ENCODE peak calls at places on chromosome 12, in four cellular contexts. L, G, V and M are unnamed samples.

GRCh38 chr12:4118601-4119156 is 154.9 kb upstream of the CCND2 start:
- DNase-seq in L (no peak), V (no peak), G (no peak), M (no peak)

GRCh38 chr12:26276709-26277108 is 81.3 kb downstream of the SSPN start:
- DNase-seq in L (no peak), G (no peak), V (no peak), M (no peak)

GRCh38 chr12:80636832-80637231 is 70.6 kb upstream of the MYF6 start:
- DNase-seq in G (no peak), L (no peak), V (peak), M (no peak)

GRCh38 chr12:121793501-121793835 is at the start of gene RHOF:
- DNase-seq in G (no peak), L (peak), V (no peak), M (no peak)

GRCh38 chr12:96902076-96902475 is 5.0 kb upstream of the NEDD1 start:
- DNase-seq in G (no peak), V (no peak), L (no peak), M (no peak)

GRCh38 chr12:124680863-124681778 is 113.7 kb upstream of the NCOR2 start:
- DNase-seq in G (no peak), L (no peak), V (peak), M (no peak)

GRCh38 chr12:67921286-67921685 is 68.0 kb upstream of the IFNG-AS1 start:
- DNase-seq in V (no peak), G (no peak), L (no peak), M (no peak)

GRCh38 chr12:66662729-66663128 is 16.1 kb downstream of the GRIP1 start:
- DNase-seq in V (peak), L (no peak), G (no peak), M (no peak)

GRCh38 chr12:15227004-15227679 is 5.9 kb upstream of the RERG start:
- DNase-seq in V (peak), L (peak), G (no peak), M (no peak)

GRCh38 chr12:52266514-52266913 is 7.9 kb upstream of the KRT86 start:
- DNase-seq in G (no peak), L (no peak), V (no peak), M (no peak)

GRCh38 chr12:6337958-6338406 is 3.9 kb downstream of the TNFRSF1A start:
- DNase-seq in V (peak), G (no peak), L (no peak), M (no peak)

GRCh38 chr12:121456551-121456950 is 56.6 kb downstream of the RNF34 start:
- DNase-seq in G (no peak), V (no peak), L (no peak), M (no peak)

GRCh38 chr12:101891462-101891971 is 14.1 kb downstream of the DRAM1 start:
- DNase-seq in G (no peak), V (peak), L (peak), M (peak)

GRCh38 chr12:46908236-46908935 is 82.6 kb upstream of the SLC38A4 start:
- DNase-seq in G (no peak), L (peak), V (no peak), M (no peak)

GRCh38 chr12:56358836-56359532 is 923 bp downstream of the STAT2 start:
- DNase-seq in L (peak), G (peak), V (peak), M (peak)

GRCh38 chr12:27237790-27238771 is 6.0 kb upstream of the STK38L start:
- DNase-seq in L (no peak), V (no peak), G (no peak), M (no peak)

GRCh38 chr12:30320561-30320960 is 375.1 kb downstream of the IPO8 start:
- DNase-seq in G (no peak), V (no peak), L (no peak), M (no peak)

GRCh38 chr12:27957366-27957765 is 15.2 kb downstream of the PTHLH start:
- DNase-seq in G (no peak), L (no peak), V (no peak), M (no peak)

GRCh38 chr12:3629082-3629830 is 123.7 kb downstream of the CRACR2A start:
- DNase-seq in G (no peak), L (no peak), V (no peak), M (no peak)

GRCh38 chr12:46677749-46678148 is 148.0 kb downstream of the SLC38A4 start:
- DNase-seq in L (no peak), G (no peak), V (peak), M (no peak)

GRCh38 chr12:105196090-105196489 is 39.9 kb downstream of the APPL2 start:
- DNase-seq in V (no peak), L (no peak), G (no peak), M (no peak)

GRCh38 chr12:116937640-116938039 is 26.9 kb downstream of the FBXW8 start:
- DNase-seq in L (no peak), V (no peak), G (no peak), M (no peak)

GRCh38 chr12:5889381-5890047 is 55.5 kb downstream of the ANO2 start:
- DNase-seq in G (no peak), V (no peak), L (no peak), M (no peak)

GRCh38 chr12:29389295-29389919 is 8.4 kb upstream of the ERGIC2 start:
- DNase-seq in G (no peak), V (no peak), L (no peak), M (no peak)

GRCh38 chr12:95908573-95908972 is 33.8 kb downstream of the CCDC38 start:
- DNase-seq in L (no peak), G (no peak), V (peak), M (no peak)

GRCh38 chr12:31846405-31846804 is 112.8 kb upstream of the RESF1 start:
- DNase-seq in L (no peak), V (no peak), G (no peak), M (no peak)

GRCh38 chr12:74446466-74446865 is 91.2 kb upstream of the ATXN7L3B start:
- DNase-seq in V (no peak), L (no peak), G (no peak), M (no peak)

GRCh38 chr12:53660064-53660463 is 15.8 kb downstream of the ATP5MC2 start:
- DNase-seq in G (no peak), L (peak), V (peak), M (no peak)

GRCh38 chr12:102799229-102799628 is 117.8 kb downstream of the PAH start:
- DNase-seq in G (no peak), V (no peak), L (no peak), M (no peak)

GRCh38 chr12:32804301-32804700 is 48.6 kb upstream of the YARS2 start:
- DNase-seq in G (no peak), V (no peak), L (no peak), M (no peak)

GRCh38 chr12:112971248-112971647 is 7.1 kb upstream of the OAS2 start:
- DNase-seq in G (no peak), L (no peak), V (no peak), M (no peak)

GRCh38 chr12:57730336-57731067 is 8.0 kb downstream of the AGAP2 start:
- DNase-seq in V (no peak), G (no peak), L (no peak), M (no peak)

GRCh38 chr12:31245822-31246469 is 80.0 kb downstream of the SINHCAF start:
- DNase-seq in V (peak), L (no peak), G (no peak), M (no peak)

GRCh38 chr12:9049520-9050133 is 60.3 kb downstream of the KLRG1 start:
- DNase-seq in G (no peak), L (no peak), V (peak), M (no peak)

GRCh38 chr12:19643635-19644034 is 204.3 kb downstream of the AEBP2 start:
- DNase-seq in L (no peak), V (peak), G (peak), M (no peak)

GRCh38 chr12:1779783-1780182 is 40.6 kb upstream of the LRTM2 start:
- DNase-seq in V (peak), L (no peak), G (no peak), M (no peak)
- H3K4me3 ChIP-seq in V (no peak), L (no peak), G (no peak), M (no peak)

DNA sequence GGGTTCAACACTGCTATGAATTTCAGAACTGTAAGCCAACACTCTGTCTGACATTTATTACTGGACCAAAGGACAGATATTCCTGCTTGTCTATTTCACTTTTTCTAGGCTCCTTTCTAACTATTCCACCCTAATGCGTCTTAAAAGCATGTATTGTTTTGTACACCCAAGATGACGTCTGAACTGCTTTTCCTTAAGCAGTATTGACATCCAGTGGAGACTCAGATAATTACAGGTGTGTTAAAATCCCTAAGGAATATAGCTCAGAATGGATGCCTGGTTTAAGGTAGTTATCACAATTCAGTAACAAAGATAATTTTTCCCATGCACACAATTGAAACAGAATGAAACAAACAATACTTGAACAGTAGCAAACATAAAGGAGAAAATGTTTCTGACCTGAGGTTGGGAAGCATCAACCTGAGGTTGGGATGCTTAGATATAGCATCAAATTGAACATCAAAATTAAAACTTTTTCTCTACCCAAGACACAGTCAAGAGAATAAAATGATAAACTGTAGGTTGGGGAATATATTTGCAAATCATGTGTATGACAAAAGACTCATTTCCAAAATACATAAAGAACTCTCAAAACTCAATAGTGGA is 93.7 kb upstream of the PTPRR start:
- DNase-seq in L (no peak), V (peak), G (no peak), M (no peak)
- TF ChIP-seq CTCF in L (peak), V (peak), G (peak), M (peak)

GRCh38 chr12:47946413-47947107 is 16.8 kb upstream of the TMEM106C start:
- DNase-seq in L (no peak), G (no peak), V (peak), M (no peak)
- H3K4me3 ChIP-seq in L (no peak), G (no peak), V (no peak), M (no peak)

DNA sequence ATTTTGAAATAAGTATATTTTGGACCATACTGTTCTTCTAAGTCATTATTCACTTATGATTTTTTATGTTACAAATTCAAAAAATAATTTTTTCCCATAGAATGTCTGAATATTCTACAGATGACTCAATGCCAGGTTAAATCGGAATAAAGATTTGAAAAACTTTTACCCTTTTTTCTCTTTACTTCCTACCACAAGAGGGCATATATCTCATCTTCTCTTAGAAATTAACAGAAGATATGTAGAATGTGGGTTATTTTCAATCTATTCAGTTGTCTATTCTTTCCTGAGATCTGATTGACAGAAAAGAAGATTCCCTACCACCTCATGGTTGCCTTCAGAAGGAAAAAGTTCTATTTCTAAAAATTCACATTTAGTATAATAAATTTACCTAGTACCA is 53.0 kb upstream of the KITLG start:
- DNase-seq in G (no peak), V (no peak), L (no peak), M (no peak)
- TF ChIP-seq CTCF in G (peak), V (no peak), L (peak), M (peak)